ENCODE peak calls at places on chromosomes 1 and 21, in ten cellular contexts. H, Z, G, T, D, L, M, B, X and C are unnamed samples.

GRCh38 chr1:1373493-1374067 is 1.4 kb downstream of the AURKAIP1 start:
- DNase-seq in H (no peak), Z (no peak), G (no peak), T (no peak), D (no peak), L (no peak), M (no peak), B (no peak), X (no peak), C (no peak)

GRCh38 chr21:14403681-14404318 is 20.9 kb upstream of the HSPA13 start:
- DNase-seq in H (no peak), Z (peak), G (no peak), T (peak), D (no peak), L (no peak), M (no peak), B (peak), X (peak), C (no peak)

GRCh38 chr1:54818461-54819194 is 17.5 kb upstream of the TTC22 start:
- DNase-seq in H (no peak), Z (no peak), G (no peak), T (no peak), D (no peak), L (no peak), M (no peak), B (no peak), X (no peak), C (no peak)

GRCh38 chr1:202628646-202629215 is 81.5 kb downstream of the SYT2 start:
- DNase-seq in H (no peak), Z (no peak), G (peak), T (no peak), D (no peak), L (no peak), M (no peak), B (no peak), X (no peak), C (no peak)

GRCh38 chr1:1348420-1349255 is 580 bp downstream of the DVL1 start:
- DNase-seq in H (no peak), Z (no peak), G (no peak), T (no peak), D (peak), L (no peak), M (no peak), B (no peak), X (no peak), C (no peak)

GRCh38 chr1:235074335-235075120 is 54.1 kb downstream of the TOMM20 start:
- DNase-seq in H (no peak), Z (peak), G (no peak), T (no peak), D (peak), L (no peak), M (peak), B (peak), X (peak), C (no peak)

GRCh38 chr1:40902634-40902897 is 40.4 kb upstream of the CITED4 start:
- DNase-seq in H (no peak), Z (no peak), G (no peak), T (no peak), D (no peak), L (no peak), M (no peak), B (peak), X (no peak), C (no peak)

GRCh38 chr1:230144010-230144614 is 77.1 kb downstream of the GALNT2 start:
- DNase-seq in H (no peak), Z (no peak), G (no peak), T (no peak), D (peak), L (no peak), M (no peak), B (no peak), X (peak), C (no peak)

GRCh38 chr1:183339556-183340167 is 78.5 kb downstream of the NMNAT2 start:
- DNase-seq in H (peak), Z (no peak), G (no peak), T (no peak), D (no peak), L (no peak), M (no peak), B (no peak), X (no peak), C (peak)

GRCh38 chr1:228988655-228989054 is 253.4 kb downstream of the RHOU start:
- DNase-seq in H (no peak), Z (no peak), G (no peak), T (no peak), D (no peak), L (no peak), M (no peak), B (no peak), X (no peak), C (no peak)

GRCh38 chr1:158146165-158146564 is 34.5 kb upstream of the CD1D start:
- DNase-seq in H (no peak), Z (no peak), G (no peak), T (no peak), D (no peak), L (no peak), M (no peak), B (no peak), X (no peak), C (peak)